ENCODE peak calls at places on chromosomes 5 and 9, in six cellular contexts. Z is HTR-8/SVneo; X is aorta; I is stimulated activated CD8-positive, alpha-beta memory T cell treated with anti-CD3 and anti-CD28 coated beads, Interleukin-15, amount 100 ng/mL, for 4 hours; O is ACHN; C is non-pigmented ciliary epithelial cell. G is an unnamed sample.
A peak's percentile ranks its signal among the peaks of the same experiment; 100 is the strongest.

GRCh38 chr9:80378669-80379293 is 807.0 kb downstream of the TLE4 start:
- DNase-seq in Z (no peak), C (no peak), I (no peak), X (no peak), O (no peak), G (no peak)

GRCh38 chr9:134557331-134557730 is 84.3 kb upstream of the COL5A1 start:
- DNase-seq in Z (no peak), X (peak; percentile 21), I (no peak), O (no peak), C (no peak), G (no peak)

GRCh38 chr5:72402381-72402890 is 82.3 kb downstream of the PTCD2 start:
- DNase-seq in O (no peak), Z (no peak), X (no peak), C (no peak), I (no peak), G (no peak)

GRCh38 chr9:123473226-123473625 is 117.2 kb downstream of the CRB2 start:
- DNase-seq in O (no peak), I (no peak), Z (no peak), C (no peak), X (no peak), G (no peak)

GRCh38 chr5:94461131-94461530 is 157.3 kb downstream of the KIAA0825 start:
- DNase-seq in X (no peak), Z (no peak), I (no peak), C (no peak), O (no peak), G (no peak)

GRCh38 chr5:83026507-83026906 is 50.7 kb downstream of the TMEM167A start:
- DNase-seq in C (no peak), I (no peak), Z (no peak), O (no peak), X (no peak), G (no peak)

GRCh38 chr9:17063535-17064135 is 71.2 kb upstream of the CNTLN start:
- DNase-seq in C (peak; percentile 13), Z (peak; percentile 36), O (peak; percentile 64), X (no peak), I (no peak), G (peak; percentile 44)

GRCh38 chr9:137046094-137046787 is at the start of gene NPDC1:
- DNase-seq in O (peak; percentile 75), X (peak; percentile 84), Z (peak; percentile 81), C (no peak), I (peak; percentile 56), G (peak; percentile 93)

GRCh38 chr5:116395178-116395577 is 179.4 kb downstream of the SEMA6A start:
- DNase-seq in I (no peak), X (no peak), C (no peak), O (no peak), Z (no peak), G (no peak)

GRCh38 chr9:131012023-131012334 is 3.0 kb downstream of the LAMC3 start:
- DNase-seq in Z (no peak), C (no peak), I (no peak), O (no peak), X (no peak), G (no peak)

GRCh38 chr9:71490810-71491209 is 277.5 kb downstream of the CEMIP2 start:
- DNase-seq in X (no peak), C (no peak), Z (no peak), I (no peak), O (peak; percentile 22), G (peak; percentile 35)

GRCh38 chr5:132017738-132018625 is 6.5 kb upstream of the ACSL6 start:
- DNase-seq in I (no peak), C (no peak), O (no peak), Z (no peak), X (peak; percentile 13), G (no peak)

GRCh38 chr9:96219615-96220257 is 82.2 kb downstream of the HSD17B3 start:
- DNase-seq in Z (no peak), X (peak; percentile 65), O (peak; percentile 11), I (no peak), C (no peak), G (no peak)

GRCh38 chr9:127783111-127783621 is 2.7 kb upstream of the CDK9 start:
- DNase-seq in X (peak; percentile 73), C (no peak), O (no peak), I (peak; percentile 54), Z (no peak), G (no peak)

GRCh38 chr5:573976-574375 is 38.2 kb upstream of the CEP72 start:
- DNase-seq in C (no peak), O (no peak), I (no peak), Z (no peak), X (no peak), G (no peak)

GRCh38 chr9:16138961-16139441 is 586.2 kb downstream of the CCDC171 start:
- DNase-seq in C (peak; percentile 84), O (no peak), X (peak; percentile 80), I (no peak), Z (no peak), G (no peak)

GRCh38 chr5:112635771-112636170 is 101.9 kb upstream of the APC start:
- DNase-seq in O (no peak), X (no peak), I (no peak), C (no peak), Z (no peak), G (no peak)

GRCh38 chr5:94361161-94361560 is 257.2 kb downstream of the KIAA0825 start:
- DNase-seq in X (no peak), O (no peak), C (no peak), Z (no peak), I (no peak), G (no peak)

GRCh38 chr9:65430221-65430620 is 145.2 kb upstream of the FOXD4L5 start:
- DNase-seq in I (no peak), X (no peak), C (no peak), O (no peak), Z (no peak), G (no peak)

GRCh38 chr5:66197764-66198405 is 53.8 kb downstream of the SREK1 start:
- DNase-seq in X (no peak), Z (no peak), O (no peak), C (peak; percentile 24), I (no peak), G (no peak)

GRCh38 chr5:180353226-180353962 is at the start of gene GFPT2:
- DNase-seq in Z (peak; percentile 92), C (no peak), X (peak; percentile 89), I (peak; percentile 64), O (peak; percentile 69), G (no peak)

GRCh38 chr5:75050415-75050814 is 1.9 kb downstream of the GCNT4 start:
- DNase-seq in O (peak; percentile 52), C (no peak), Z (peak; percentile 33), I (no peak), X (no peak), G (no peak)

GRCh38 chr9:96654450-96655197 is 493 bp downstream of the PRXL2C start:
- DNase-seq in O (peak; percentile 75), X (peak; percentile 92), I (peak; percentile 48), C (peak; percentile 55), Z (peak; percentile 60), G (peak; percentile 76)

GRCh38 chr9:104104407-104104806 is 10.3 kb downstream of the SMC2 start:
- DNase-seq in Z (no peak), I (no peak), O (no peak), X (no peak), C (no peak), G (no peak)

GRCh38 chr5:58383459-58383858 is 76.4 kb downstream of the PLK2 start:
- DNase-seq in O (no peak), X (no peak), C (no peak), Z (no peak), I (no peak), G (no peak)

GRCh38 chr9:6777218-6777902 is 19.6 kb downstream of the KDM4C start:
- DNase-seq in X (no peak), I (no peak), O (no peak), Z (no peak), C (no peak), G (no peak)

GRCh38 chr5:99398946-99399345 is 470.1 kb upstream of the CHD1 start:
- DNase-seq in I (no peak), Z (no peak), O (no peak), C (no peak), X (no peak), G (no peak)